ENCODE peak calls at places on chromosomes 2 and 18, in eight cellular contexts. N is lung; I is adrenal gland; T is psoas muscle; B is stomach; L is right atrium auricular region; W is CD4-positive, alpha-beta memory T cell; Z is K562. C is an unnamed sample. For H3K27me3, the result is how much of the 10 kb centered on the place peaks cover.

GRCh38 chr2:24830786-24831185 is 37.6 kb downstream of the CENPO start:
- DNase-seq in N (no peak), I (no peak), T (no peak), B (no peak), L (no peak), W (no peak), Z (no peak), C (no peak)

GRCh38 chr18:33866386-33866785 is 288.4 kb downstream of the ASXL3 start:
- DNase-seq in N (no peak), I (no peak), T (no peak), B (no peak), L (no peak), W (no peak), Z (no peak), C (no peak)

GRCh38 chr2:98498703-98499445 is 54.2 kb downstream of the INPP4A start:
- DNase-seq in N (no peak), I (no peak), T (no peak), B (no peak), L (no peak), W (no peak), Z (no peak), C (no peak)

GRCh38 chr2:69469375-69469774 is 32.1 kb upstream of the NFU1 start:
- DNase-seq in N (no peak), I (no peak), T (no peak), B (no peak), L (no peak), W (no peak), Z (no peak), C (no peak)

GRCh38 chr2:224058048-224058775 is 19.1 kb upstream of the SERPINE2 start:
- DNase-seq in N (no peak), I (no peak), T (no peak), B (no peak), L (no peak), W (no peak), Z (no peak), C (no peak)

GRCh38 chr2:46942143-46942526 is 26.5 kb upstream of the MCFD2 start:
- DNase-seq in N (peak), I (peak), T (no peak), B (peak), L (peak), W (peak), Z (peak), C (peak)

GRCh38 chr18:25453556-25454269 is 101.7 kb upstream of the ZNF521 start:
- DNase-seq in N (no peak), I (no peak), T (no peak), B (no peak), L (peak), W (no peak), Z (no peak), C (no peak)

GRCh38 chr2:46547223-46548102 is 68.1 kb downstream of the TMEM247 start:
- DNase-seq in N (no peak), I (peak), T (peak), B (no peak), L (no peak), W (no peak), Z (no peak), C (no peak)

GRCh38 chr2:40348665-40349064 is 103.2 kb downstream of the SLC8A1 start:
- DNase-seq in N (no peak), I (no peak), T (no peak), B (no peak), L (no peak), W (no peak), Z (no peak), C (no peak)

GRCh38 chr2:39243469-39244123 is at the start of gene CDKL4:
- DNase-seq in N (no peak), I (no peak), T (peak), B (no peak), L (no peak), W (peak), Z (no peak), C (peak)

GRCh38 chr2:206212673-206213513 is 53.2 kb downstream of the EEF1B2 start:
- DNase-seq in N (no peak), I (no peak), T (no peak), B (no peak), L (no peak), W (no peak), Z (no peak), C (no peak)
- H3K4me3 ChIP-seq in N (no peak), I (peak), T (peak), B (no peak), L (no peak), W (no peak), Z (no peak), C (no peak)

GRCh38 chr2:111032721-111033532 is 87.8 kb upstream of the BCL2L11 start:
- DNase-seq in N (no peak), I (no peak), T (no peak), B (peak), L (peak), W (no peak), Z (no peak), C (no peak)
- H3K27me3 ChIP-seq in N (under half), I (under half), T (under half), B (under half), L (under half), W (under half), Z (half or more), C (under half)

DNA sequence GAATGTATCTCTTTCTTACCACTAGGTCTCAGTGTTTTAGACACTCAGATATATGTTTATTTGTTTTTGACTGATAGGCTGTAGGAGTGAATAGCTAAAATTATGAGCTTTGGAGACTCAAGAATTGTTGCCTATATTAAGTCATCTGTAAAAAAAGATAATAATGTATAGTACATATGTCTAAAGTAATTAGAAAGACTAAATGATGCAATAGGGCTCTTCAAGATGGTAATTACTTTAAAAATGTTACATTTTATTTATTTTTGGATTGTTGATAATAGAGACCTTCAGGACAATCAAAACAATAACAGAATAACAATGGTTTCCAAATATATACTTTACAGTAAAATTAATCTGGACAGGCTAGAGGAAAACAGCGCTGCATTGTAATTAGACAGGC is 19.9 kb upstream of the SCN7A start:
- DNase-seq in N (no peak), I (no peak), T (no peak), B (no peak), L (no peak), W (no peak), Z (no peak), C (no peak)
- H3K4me3 ChIP-seq in N (no peak), I (no peak), T (no peak), B (no peak), L (no peak), W (no peak), Z (no peak), C (no peak)

DNA sequence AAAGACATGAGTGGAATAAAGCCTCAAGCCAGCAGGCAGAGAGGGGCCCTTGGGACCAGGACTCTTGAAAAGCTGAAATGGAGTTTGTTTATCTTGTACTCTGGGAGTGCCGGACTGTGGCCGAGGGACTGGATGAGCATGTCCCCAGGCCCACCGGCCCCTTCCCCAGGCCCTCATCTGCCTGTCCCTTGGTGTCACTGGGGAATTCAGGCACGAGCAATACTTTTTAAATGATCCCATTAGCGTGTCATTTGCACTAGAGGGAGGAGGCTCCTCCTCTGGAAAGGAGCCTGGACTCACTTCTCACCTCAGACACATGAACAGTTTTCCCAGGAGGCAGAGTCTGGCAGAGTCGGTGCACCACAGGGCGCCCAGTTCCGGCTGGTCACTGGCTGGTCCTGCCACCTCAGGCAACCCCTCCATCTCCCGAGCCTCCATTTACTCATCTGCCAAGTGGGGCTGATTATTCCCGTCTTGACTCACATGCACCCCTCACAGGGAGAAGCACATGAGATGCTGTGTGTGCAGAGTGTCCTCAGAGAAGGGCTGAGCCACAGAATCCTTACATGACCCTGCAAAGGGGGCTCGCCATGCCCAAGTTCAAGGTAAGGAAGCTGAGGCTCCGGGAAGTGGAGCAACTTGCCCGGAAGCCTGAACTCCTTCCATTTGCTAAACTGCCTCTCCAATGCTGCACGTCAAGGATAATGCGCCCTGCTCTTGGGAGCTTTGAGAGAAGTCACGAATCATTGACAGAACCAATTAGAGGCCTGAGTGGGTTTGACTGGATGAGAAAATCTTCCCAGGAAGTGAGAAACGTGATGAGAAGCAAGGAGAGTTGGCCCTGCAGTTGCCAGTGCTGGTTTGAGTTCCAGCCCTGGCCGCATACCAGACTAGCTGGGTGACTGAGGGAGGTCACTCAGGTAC is 26.7 kb downstream of the CIB4 start:
- DNase-seq in N (no peak), I (no peak), T (no peak), B (peak), L (no peak), W (no peak), Z (no peak), C (no peak)
- H3K27me3 ChIP-seq in N (under half), I (under half), T (under half), B (under half), L (under half), W (under half), Z (half or more), C (under half)

GRCh38 chr2:9770308-9771100 is 72.8 kb upstream of the TAF1B start:
- DNase-seq in N (peak), I (no peak), T (peak), B (peak), L (peak), W (peak), Z (peak), C (peak)
- H3K4me3 ChIP-seq in N (no peak), I (no peak), T (no peak), B (no peak), L (no peak), W (no peak), Z (no peak), C (no peak)

DNA sequence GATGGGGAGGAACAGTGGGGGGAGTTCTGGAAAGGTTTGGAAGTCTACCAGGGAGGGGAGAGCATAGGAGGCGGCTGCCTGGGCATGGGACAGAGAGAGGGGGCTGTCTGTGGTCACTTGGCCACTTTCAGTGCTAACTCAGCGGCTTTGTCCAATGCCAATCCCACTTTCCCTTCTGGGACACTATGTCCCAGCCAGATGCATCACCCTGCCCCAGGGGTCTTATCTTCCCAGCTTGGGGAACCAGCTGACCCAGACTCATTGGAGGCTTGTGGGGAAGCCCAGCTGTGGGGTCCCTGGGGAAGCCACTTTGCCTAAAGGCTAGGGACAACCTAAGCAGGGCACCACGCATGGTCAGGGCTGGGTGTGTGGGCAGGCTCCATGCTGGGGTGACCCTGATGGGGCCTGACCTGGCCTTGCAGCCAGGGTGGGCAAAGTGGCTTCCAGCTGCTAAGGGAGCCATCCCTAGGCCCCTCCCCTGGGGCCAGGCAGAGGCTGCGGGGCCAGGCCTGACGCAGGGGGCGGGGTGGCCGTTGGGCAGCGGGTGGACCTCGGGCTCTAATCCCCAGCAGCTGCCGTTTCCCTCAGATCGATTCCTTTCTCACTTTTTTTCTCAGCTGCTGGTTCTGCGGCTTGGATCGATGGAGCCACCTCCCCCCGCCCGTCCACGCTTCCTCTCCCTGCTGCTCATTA is 1.6 kb upstream of the ASIC4 start:
- DNase-seq in N (no peak), I (no peak), T (no peak), B (no peak), L (no peak), W (no peak), Z (no peak), C (no peak)
- H3K27me3 ChIP-seq in N (under half), I (under half), T (under half), B (half or more), L (under half), W (under half), Z (under half), C (under half)

GRCh38 chr2:228771719-228772254 is 499.3 kb downstream of the PID1 start:
- DNase-seq in N (no peak), I (no peak), T (no peak), B (no peak), L (no peak), W (no peak), Z (no peak), C (no peak)
- H3K4me3 ChIP-seq in N (no peak), I (no peak), T (no peak), B (no peak), L (no peak), W (no peak), Z (no peak), C (no peak)

GRCh38 chr2:219856602-219857001 is 229.2 kb downstream of the SLC4A3 start:
- DNase-seq in N (no peak), I (no peak), T (no peak), B (no peak), L (no peak), W (no peak), Z (no peak), C (no peak)
- H3K27me3 ChIP-seq in N (under half), I (under half), T (under half), B (under half), L (under half), W (under half), Z (under half), C (under half)

DNA sequence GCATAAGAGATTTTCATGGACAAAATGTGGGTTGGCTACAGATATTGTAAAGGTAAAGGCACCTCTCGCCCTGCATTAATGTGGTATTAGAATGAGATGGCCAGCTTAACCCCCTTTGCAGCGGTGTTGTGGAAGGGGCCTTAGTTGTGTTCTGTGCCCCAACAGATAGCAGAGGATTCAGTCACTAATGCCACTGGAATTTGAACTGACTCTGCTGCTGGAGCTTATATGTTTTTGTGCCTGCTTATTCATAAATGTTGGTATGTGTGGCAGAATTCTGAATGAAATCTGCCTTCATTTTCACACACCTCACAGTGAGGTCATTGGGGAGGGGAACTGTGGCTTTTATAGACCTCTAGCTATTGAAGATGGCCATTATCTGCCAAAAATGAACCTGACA is 90.7 kb upstream of the ITGA6 start:
- DNase-seq in N (no peak), I (no peak), T (no peak), B (no peak), L (no peak), W (no peak), Z (no peak), C (no peak)
- H3K4me3 ChIP-seq in N (no peak), I (no peak), T (no peak), B (no peak), L (no peak), W (no peak), Z (no peak), C (no peak)

GRCh38 chr2:206379321-206379720 is 64.0 kb upstream of the ADAM23 start:
- DNase-seq in N (no peak), I (no peak), T (no peak), B (no peak), L (no peak), W (no peak), Z (no peak), C (no peak)
- H3K27me3 ChIP-seq in N (under half), I (under half), T (under half), B (under half), L (under half), W (under half), Z (under half), C (under half)